ENCODE peak calls at places on chromosomes 16 and 17, in nine cellular contexts. One of them, this sample, is unnamed.
A peak's percentile ranks its signal among the peaks of the same experiment; 100 is the strongest.

GRCh38 chr17:28335959-28336871 is 654 bp downstream of the TNFAIP1 start:
- DNase-seq in naive thymus-derived CD4-positive, alpha-beta T cell: no peak
- DNase-seq in type B pancreatic cell: no peak
- DNase-seq in C1 segment of cervical spinal cord: no peak
- DNase-seq in ELR: peak; percentile 93
- DNase-seq in Calu3: peak; percentile 66
- DNase-seq in hypothalamus: no peak
- DNase-seq in HEK293T: peak; percentile 28
- DNase-seq in HT-29: peak; percentile 79
- DNase-seq in this sample: no peak

GRCh38 chr17:36697907-36698526 is 96.6 kb downstream of the MRM1 start:
- DNase-seq in type B pancreatic cell: no peak
- DNase-seq in C1 segment of cervical spinal cord: no peak
- DNase-seq in ELR: peak; percentile 8
- DNase-seq in HT-29: no peak
- DNase-seq in HEK293T: peak; percentile 18
- DNase-seq in Calu3: no peak
- DNase-seq in naive thymus-derived CD4-positive, alpha-beta T cell: no peak
- DNase-seq in hypothalamus: no peak
- DNase-seq in this sample: no peak

GRCh38 chr16:49799172-49799571 is 56.7 kb downstream of the ZNF423 start:
- DNase-seq in Calu3: no peak
- DNase-seq in type B pancreatic cell: no peak
- DNase-seq in ELR: no peak
- DNase-seq in C1 segment of cervical spinal cord: no peak
- DNase-seq in HEK293T: peak; percentile 51
- DNase-seq in hypothalamus: no peak
- DNase-seq in naive thymus-derived CD4-positive, alpha-beta T cell: no peak
- DNase-seq in HT-29: no peak
- DNase-seq in this sample: no peak

GRCh38 chr16:61182416-61182815 is 853.8 kb downstream of the CDH8 start:
- DNase-seq in ELR: no peak
- DNase-seq in hypothalamus: no peak
- DNase-seq in Calu3: no peak
- DNase-seq in HT-29: no peak
- DNase-seq in naive thymus-derived CD4-positive, alpha-beta T cell: no peak
- DNase-seq in type B pancreatic cell: no peak
- DNase-seq in HEK293T: no peak
- DNase-seq in C1 segment of cervical spinal cord: no peak
- DNase-seq in this sample: no peak

GRCh38 chr16:70430667-70431536 is 8.0 kb downstream of the ST3GAL2 start:
- DNase-seq in type B pancreatic cell: no peak
- DNase-seq in HEK293T: no peak
- DNase-seq in hypothalamus: no peak
- DNase-seq in ELR: no peak
- DNase-seq in Calu3: no peak
- DNase-seq in naive thymus-derived CD4-positive, alpha-beta T cell: peak; percentile 73
- DNase-seq in HT-29: peak; percentile 26
- DNase-seq in C1 segment of cervical spinal cord: no peak
- DNase-seq in this sample: peak; percentile 62

GRCh38 chr17:73532441-73532901 is 111.8 kb downstream of the SDK2 start:
- DNase-seq in hypothalamus: no peak
- DNase-seq in type B pancreatic cell: no peak
- DNase-seq in HEK293T: no peak
- DNase-seq in Calu3: no peak
- DNase-seq in ELR: no peak
- DNase-seq in HT-29: no peak
- DNase-seq in naive thymus-derived CD4-positive, alpha-beta T cell: no peak
- DNase-seq in C1 segment of cervical spinal cord: no peak
- DNase-seq in this sample: no peak

GRCh38 chr17:58232707-58233156 is 5.7 kb upstream of the LPO start:
- DNase-seq in naive thymus-derived CD4-positive, alpha-beta T cell: no peak
- DNase-seq in hypothalamus: no peak
- DNase-seq in Calu3: no peak
- DNase-seq in ELR: peak; percentile 95
- DNase-seq in type B pancreatic cell: no peak
- DNase-seq in HT-29: no peak
- DNase-seq in HEK293T: no peak
- DNase-seq in C1 segment of cervical spinal cord: no peak
- DNase-seq in this sample: no peak

GRCh38 chr17:74408262-74408661 is 23.6 kb upstream of the GPRC5C start:
- DNase-seq in type B pancreatic cell: no peak
- DNase-seq in naive thymus-derived CD4-positive, alpha-beta T cell: no peak
- DNase-seq in hypothalamus: no peak
- DNase-seq in HT-29: peak; percentile 74
- DNase-seq in ELR: peak; percentile 32
- DNase-seq in Calu3: peak; percentile 66
- DNase-seq in C1 segment of cervical spinal cord: no peak
- DNase-seq in HEK293T: peak; percentile 23
- DNase-seq in this sample: no peak

GRCh38 chr16:67936124-67936875 is at the start of gene PSMB10:
- DNase-seq in HT-29: peak; percentile 42
- DNase-seq in naive thymus-derived CD4-positive, alpha-beta T cell: peak; percentile 86
- DNase-seq in Calu3: peak; percentile 60
- DNase-seq in hypothalamus: no peak
- DNase-seq in type B pancreatic cell: no peak
- DNase-seq in ELR: peak; percentile 53
- DNase-seq in C1 segment of cervical spinal cord: no peak
- DNase-seq in HEK293T: peak; percentile 34
- DNase-seq in this sample: peak; percentile 56

GRCh38 chr16:70693231-70693671 is 7.4 kb upstream of the MTSS2 start:
- DNase-seq in naive thymus-derived CD4-positive, alpha-beta T cell: no peak
- DNase-seq in hypothalamus: no peak
- DNase-seq in Calu3: no peak
- DNase-seq in HEK293T: no peak
- DNase-seq in type B pancreatic cell: no peak
- DNase-seq in ELR: no peak
- DNase-seq in C1 segment of cervical spinal cord: no peak
- DNase-seq in HT-29: no peak
- DNase-seq in this sample: no peak

GRCh38 chr16:46908540-46909372 is 24.6 kb downstream of the GPT2 start:
- DNase-seq in HT-29: peak; percentile 86
- DNase-seq in hypothalamus: no peak
- DNase-seq in ELR: peak; percentile 79
- DNase-seq in Calu3: peak; percentile 72
- DNase-seq in HEK293T: peak; percentile 75
- DNase-seq in type B pancreatic cell: no peak
- DNase-seq in naive thymus-derived CD4-positive, alpha-beta T cell: peak; percentile 44
- DNase-seq in C1 segment of cervical spinal cord: no peak
- DNase-seq in this sample: peak; percentile 55

GRCh38 chr17:31448467-31449077 is 57.1 kb downstream of the RAB11FIP4 start:
- DNase-seq in HEK293T: peak; percentile 14
- DNase-seq in type B pancreatic cell: no peak
- DNase-seq in Calu3: peak; percentile 18
- DNase-seq in ELR: no peak
- DNase-seq in hypothalamus: no peak
- DNase-seq in naive thymus-derived CD4-positive, alpha-beta T cell: no peak
- DNase-seq in C1 segment of cervical spinal cord: no peak
- DNase-seq in HT-29: no peak
- DNase-seq in this sample: no peak

GRCh38 chr16:51542856-51543510 is 391.9 kb upstream of the SALL1 start:
- DNase-seq in type B pancreatic cell: no peak
- DNase-seq in hypothalamus: no peak
- DNase-seq in HT-29: no peak
- DNase-seq in naive thymus-derived CD4-positive, alpha-beta T cell: no peak
- DNase-seq in HEK293T: no peak
- DNase-seq in ELR: no peak
- DNase-seq in C1 segment of cervical spinal cord: no peak
- DNase-seq in Calu3: no peak
- DNase-seq in this sample: no peak

GRCh38 chr16:57663436-57663835 is 4.7 kb upstream of the ADGRG3 start:
- DNase-seq in Calu3: no peak
- DNase-seq in C1 segment of cervical spinal cord: no peak
- DNase-seq in ELR: no peak
- DNase-seq in HT-29: no peak
- DNase-seq in naive thymus-derived CD4-positive, alpha-beta T cell: no peak
- DNase-seq in type B pancreatic cell: no peak
- DNase-seq in hypothalamus: no peak
- DNase-seq in HEK293T: no peak
- DNase-seq in this sample: no peak

GRCh38 chr17:59366773-59367656 is 35.6 kb downstream of the YPEL2 start:
- DNase-seq in Calu3: peak; percentile 45
- DNase-seq in C1 segment of cervical spinal cord: no peak
- DNase-seq in naive thymus-derived CD4-positive, alpha-beta T cell: no peak
- DNase-seq in HT-29: peak; percentile 72
- DNase-seq in ELR: no peak
- DNase-seq in HEK293T: peak; percentile 49
- DNase-seq in type B pancreatic cell: no peak
- DNase-seq in hypothalamus: no peak
- DNase-seq in this sample: no peak

GRCh38 chr16:55021595-55022475 is 91.2 kb downstream of the IRX5 start:
- DNase-seq in C1 segment of cervical spinal cord: no peak
- DNase-seq in HT-29: peak; percentile 49
- DNase-seq in Calu3: peak; percentile 40
- DNase-seq in hypothalamus: no peak
- DNase-seq in HEK293T: no peak
- DNase-seq in type B pancreatic cell: no peak
- DNase-seq in ELR: peak; percentile 56
- DNase-seq in naive thymus-derived CD4-positive, alpha-beta T cell: no peak
- DNase-seq in this sample: no peak

GRCh38 chr16:2142942-2143868 is 5.2 kb upstream of the RAB26 start:
- DNase-seq in type B pancreatic cell: no peak
- DNase-seq in C1 segment of cervical spinal cord: no peak
- DNase-seq in hypothalamus: no peak
- DNase-seq in naive thymus-derived CD4-positive, alpha-beta T cell: no peak
- DNase-seq in Calu3: no peak
- DNase-seq in HEK293T: no peak
- DNase-seq in HT-29: no peak
- DNase-seq in ELR: no peak
- DNase-seq in this sample: no peak

GRCh38 chr16:84489141-84489540 is 15.3 kb downstream of the MEAK7 start:
- DNase-seq in naive thymus-derived CD4-positive, alpha-beta T cell: no peak
- DNase-seq in hypothalamus: no peak
- DNase-seq in HT-29: no peak
- DNase-seq in ELR: no peak
- DNase-seq in C1 segment of cervical spinal cord: no peak
- DNase-seq in Calu3: no peak
- DNase-seq in type B pancreatic cell: peak; percentile 53
- DNase-seq in HEK293T: no peak
- DNase-seq in this sample: no peak

This sample was measured in activated naive CD4-positive, alpha-beta T cell treated with anti-CD3 and anti-CD28 coated beads, Interleukin-2, amount 50 U/mL, for 16 hours.